ENCODE peak calls at places on chromosomes 1 and 21, in ten cellular contexts. X is tibial nerve, J is A549, T is transverse colon, Y is ovary, F is sigmoid colon, W is GM12878, A is stomach, V is suprapubic skin, L is esophagus muscularis mucosa. H is an unnamed sample.

GRCh38 chr1:232486006-232486405 is 143.9 kb downstream of the SIPA1L2 start:
- DNase-seq in T (no peak), W (no peak), X (no peak), F (no peak), A (no peak), V (no peak), J (no peak), L (no peak), Y (no peak), H (no peak)

GRCh38 chr1:164617607-164618564 is 58.9 kb downstream of the PBX1 start:
- DNase-seq in W (no peak), A (no peak), L (no peak), T (peak; percentile 43), V (no peak), X (peak; percentile 44), F (no peak), Y (no peak), J (peak; percentile 51), H (peak; percentile 34)

GRCh38 chr1:41515131-41515678 is 30.7 kb upstream of the EDN2 start:
- DNase-seq in L (no peak), W (no peak), Y (no peak), J (no peak), F (no peak), A (peak; percentile 82), X (no peak), T (peak; percentile 65), V (no peak), H (no peak)

GRCh38 chr1:211247921-211248320 is 11.2 kb upstream of the RCOR3 start:
- DNase-seq in X (no peak), F (no peak), J (no peak), W (no peak), V (no peak), L (no peak), A (no peak), Y (no peak), T (no peak), H (peak; percentile 48)

GRCh38 chr1:167764458-167765330 is 42.9 kb downstream of the MPZL1 start:
- DNase-seq in W (no peak), L (no peak), Y (no peak), J (no peak), X (no peak), A (no peak), F (no peak), V (no peak), T (no peak), H (no peak)

GRCh38 chr1:247562169-247562568 is 13.2 kb downstream of the GCSAML start:
- DNase-seq in X (no peak), J (no peak), A (no peak), Y (no peak), T (no peak), V (no peak), L (no peak), W (no peak), F (no peak), H (no peak)

GRCh38 chr1:214124915-214125314 is 137.1 kb downstream of the PROX1 start:
- DNase-seq in Y (no peak), W (no peak), T (no peak), X (no peak), A (no peak), J (no peak), V (no peak), F (no peak), L (no peak), H (no peak)

GRCh38 chr1:43822040-43822439 is 111.6 kb upstream of the ARTN start:
- DNase-seq in L (no peak), F (peak; percentile 70), X (peak; percentile 42), T (no peak), J (peak; percentile 85), A (no peak), W (no peak), V (no peak), Y (no peak), H (no peak)

GRCh38 chr1:231226161-231226560 is 14.9 kb upstream of the GNPAT start:
- DNase-seq in J (no peak), X (no peak), F (no peak), V (no peak), W (no peak), L (no peak), T (no peak), Y (no peak), A (no peak), H (no peak)

GRCh38 chr1:119631086-119631432 is 17.0 kb downstream of the ZNF697 start:
- DNase-seq in W (no peak), X (no peak), Y (no peak), L (no peak), T (no peak), J (no peak), F (no peak), V (no peak), A (no peak), H (no peak)

GRCh38 chr1:36014722-36015220 is 69.1 kb upstream of the TEKT2 start:
- DNase-seq in J (no peak), V (no peak), X (no peak), T (no peak), A (no peak), L (no peak), W (no peak), F (no peak), Y (no peak), H (no peak)

GRCh38 chr1:93979718-93980319 is 70.6 kb upstream of the GCLM start:
- DNase-seq in T (peak; percentile 54), Y (peak; percentile 71), A (no peak), V (no peak), L (no peak), X (peak; percentile 74), J (peak; percentile 46), W (no peak), F (peak; percentile 80), H (no peak)

GRCh38 chr21:17527240-17527639 is 14.4 kb downstream of the CXADR start:
- DNase-seq in Y (no peak), F (no peak), A (no peak), V (no peak), W (no peak), L (no peak), X (no peak), J (peak; percentile 77), T (no peak), H (no peak)

GRCh38 chr1:88140325-88140724 is 543.7 kb upstream of the PKN2 start:
- DNase-seq in J (no peak), L (no peak), V (no peak), X (no peak), T (no peak), W (no peak), F (no peak), A (no peak), Y (no peak), H (no peak)
- TF ChIP-seq EP300 in J (no peak), L (no peak), V (no peak), X (no peak), T (no peak), W (no peak), F (no peak), A (no peak), Y (no peak), H (no peak)

GRCh38 chr1:147496571-147496970 is 44.7 kb upstream of the BCL9 start:
- DNase-seq in J (peak; percentile 25), L (no peak), A (peak; percentile 34), F (peak; percentile 72), X (peak; percentile 44), Y (peak; percentile 57), W (no peak), V (peak; percentile 68), T (peak; percentile 11), H (no peak)
- TF ChIP-seq EP300 in J (no peak), L (no peak), A (no peak), F (no peak), X (peak; percentile 5), Y (no peak), W (no peak), V (no peak), T (no peak), H (no peak)

GRCh38 chr1:26482921-26483320 is 10.7 kb downstream of the HMGN2 start:
- DNase-seq in V (no peak), W (no peak), L (no peak), Y (no peak), T (no peak), A (no peak), J (no peak), F (no peak), X (no peak), H (no peak)
- TF ChIP-seq EP300 in V (no peak), W (no peak), L (no peak), Y (no peak), T (no peak), A (no peak), J (no peak), F (no peak), X (no peak), H (no peak)

DNA sequence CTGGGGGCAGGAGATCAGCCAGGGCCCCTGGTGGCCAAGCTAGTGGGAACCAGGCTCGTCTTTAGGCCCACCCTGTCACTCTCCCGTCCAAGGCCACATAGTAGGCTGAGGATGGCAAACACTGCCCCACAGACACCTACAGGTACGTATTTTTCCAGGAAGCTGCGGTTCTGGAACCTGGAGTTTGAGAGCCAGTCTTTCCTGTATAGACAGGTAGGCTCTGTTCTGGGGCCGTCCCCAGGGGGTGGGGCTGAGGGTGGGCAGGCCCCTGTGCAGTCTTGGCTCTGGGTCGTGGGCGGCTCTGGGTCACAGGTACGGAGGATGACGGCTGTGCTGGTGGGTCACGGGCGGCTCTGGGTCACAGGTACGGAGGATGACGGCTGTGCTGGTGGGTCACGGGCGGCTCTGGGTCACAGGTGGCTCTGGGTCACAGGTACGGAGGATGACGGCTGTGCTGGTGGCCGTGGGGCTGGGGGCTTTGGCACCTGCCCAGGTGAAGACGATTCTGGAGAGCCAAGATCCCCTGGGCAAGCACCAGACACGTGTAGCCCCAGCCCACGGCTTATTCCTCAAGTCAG is 2.2 kb downstream of the PUSL1 start:
- DNase-seq in T (no peak), L (no peak), V (no peak), J (no peak), W (no peak), A (no peak), F (no peak), X (no peak), Y (no peak), H (no peak)
- TF ChIP-seq EP300 in T (no peak), L (no peak), V (no peak), J (no peak), W (no peak), A (no peak), F (no peak), X (no peak), Y (no peak), H (no peak)

DNA sequence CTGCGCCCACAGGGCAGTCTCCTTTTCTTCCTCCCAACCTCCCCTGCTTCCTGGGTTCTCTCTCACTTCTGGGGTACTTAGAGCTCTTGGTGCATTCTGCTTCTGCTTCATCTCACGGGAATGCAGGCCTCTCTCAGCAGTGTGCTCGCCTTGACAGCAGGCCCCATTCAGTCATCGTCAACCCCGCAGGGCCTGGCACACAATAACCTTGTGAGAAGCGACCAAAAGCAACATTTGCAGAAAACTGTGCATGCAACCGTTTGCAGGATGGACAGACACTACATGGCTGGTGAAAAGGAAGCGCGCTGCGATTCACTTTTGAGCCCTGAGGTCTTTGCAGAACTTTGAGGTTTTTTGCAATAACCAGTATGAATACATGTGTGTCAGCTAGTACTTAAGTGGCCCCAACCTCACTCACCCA is 2.6 kb upstream of the CD160 start:
- DNase-seq in F (no peak), J (no peak), Y (no peak), T (no peak), L (no peak), A (no peak), W (no peak), V (no peak), X (no peak), H (no peak)
- TF ChIP-seq EP300 in F (no peak), J (no peak), Y (no peak), T (no peak), L (no peak), A (no peak), W (no peak), V (no peak), X (no peak), H (no peak)

GRCh38 chr21:29477941-29478340 is 179.2 kb downstream of the BACH1 start:
- DNase-seq in A (no peak), T (no peak), J (no peak), V (no peak), L (no peak), F (no peak), X (no peak), Y (no peak), W (no peak), H (no peak)
- TF ChIP-seq EP300 in A (no peak), T (no peak), J (no peak), V (no peak), L (no peak), F (no peak), X (no peak), Y (no peak), W (no peak), H (no peak)